ENCODE peak calls at places on chromosomes 16 and 17, in nine cellular contexts. U is adrenal gland, E is A673, O is ascending aorta, V is lung, Q is breast epithelium, J is tibial artery, W is IMR-90, C is endothelial cell of umbilical vein. Z is an unnamed sample.

GRCh38 chr16:70481929-70482536 is 27.6 kb downstream of the FCSK start:
- DNase-seq in J (no peak), U (no peak), W (peak; percentile 57), C (no peak), Q (no peak), O (no peak), E (no peak), V (no peak), Z (no peak)

GRCh38 chr17:7014995-7015586 is 2.7 kb downstream of the RNASEK start:
- DNase-seq in U (no peak), C (no peak), V (no peak), J (peak; percentile 75), W (peak; percentile 66), O (no peak), Q (no peak), E (peak; percentile 47), Z (peak; percentile 78)

GRCh38 chr16:84726670-84727467 is 27.1 kb downstream of the USP10 start:
- DNase-seq in O (no peak), V (peak; percentile 35), E (no peak), J (no peak), C (no peak), U (peak; percentile 27), Q (no peak), W (no peak), Z (no peak)

GRCh38 chr17:47279062-47279801 is 25.6 kb downstream of the ITGB3 start:
- DNase-seq in V (peak; percentile 73), U (peak; percentile 29), Q (no peak), C (peak; percentile 76), W (peak; percentile 97), O (peak; percentile 57), J (peak; percentile 94), E (no peak), Z (no peak)

GRCh38 chr17:79498854-79499253 is 112.0 kb downstream of the RBFOX3 start:
- DNase-seq in J (no peak), W (no peak), E (no peak), C (no peak), Q (no peak), V (no peak), U (no peak), O (no peak), Z (no peak)

GRCh38 chr16:2882460-2883026 is 472 bp upstream of the FLYWCH2 start:
- DNase-seq in J (peak; percentile 99), C (peak; percentile 99), E (peak; percentile 99), V (peak; percentile 98), W (peak; percentile 98), U (peak; percentile 99), Q (peak; percentile 98), O (peak; percentile 96), Z (peak; percentile 94)

GRCh38 chr16:85436636-85437160 is 176.4 kb upstream of the GSE1 start:
- DNase-seq in J (no peak), V (peak; percentile 43), Q (no peak), C (no peak), U (no peak), O (no peak), E (no peak), W (no peak), Z (no peak)

GRCh38 chr17:32859857-32860525 is 16.9 kb downstream of the MYO1D start:
- DNase-seq in Q (no peak), W (no peak), E (no peak), C (no peak), U (no peak), V (no peak), J (no peak), O (no peak), Z (no peak)

GRCh38 chr16:70520612-70521297 is 2.6 kb downstream of the COG4 start:
- DNase-seq in C (no peak), O (no peak), J (no peak), V (no peak), E (peak; percentile 33), Q (no peak), U (no peak), W (peak; percentile 74), Z (peak; percentile 80)

DNA sequence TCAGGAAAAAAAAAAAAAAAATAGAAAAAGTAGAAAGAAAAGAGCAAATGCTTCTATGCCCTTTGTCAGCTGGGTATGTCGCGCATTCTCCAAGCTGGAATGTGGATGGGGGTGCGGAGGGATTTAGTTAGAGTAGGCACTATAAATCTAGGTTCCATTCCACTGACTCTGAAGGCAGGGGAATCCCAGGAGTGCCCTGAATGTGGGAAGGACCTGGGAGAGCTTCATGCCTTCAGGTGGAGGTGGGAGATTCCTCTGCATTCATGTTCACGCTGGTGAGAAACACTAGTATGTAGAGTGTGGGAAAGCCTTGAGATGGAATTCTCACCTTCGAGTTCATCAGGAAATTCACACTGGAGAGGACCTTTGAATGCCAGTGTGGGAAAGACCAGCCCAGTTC is 12.4 kb downstream of the ZNF232 start:
- DNase-seq in J (no peak), W (no peak), Q (no peak), V (no peak), C (no peak), E (no peak), O (no peak), U (no peak), Z (no peak)
- H3K9me3 ChIP-seq in J (peaks cover 44% of the 10 kb centered on the region), W (peaks cover 66% of the 10 kb centered on the region), Q (peaks cover 34% of the 10 kb centered on the region), V (peaks cover 4% of the 10 kb centered on the region), C (peaks cover 10% of the 10 kb centered on the region), E (peaks cover 40% of the 10 kb centered on the region), O (peaks cover 34% of the 10 kb centered on the region), U (peaks cover 16% of the 10 kb centered on the region), Z (peaks cover 19% of the 10 kb centered on the region)

GRCh38 chr17:22303096-22303495 is 610.8 kb downstream of the KCNJ18 start:
- DNase-seq in U (no peak), Q (no peak), O (no peak), J (no peak), V (no peak), E (no peak), C (no peak), W (no peak), Z (no peak)

GRCh38 chr17:22301353-22301745 is 609.0 kb downstream of the KCNJ18 start:
- DNase-seq in Q (no peak), E (no peak), U (no peak), J (no peak), O (no peak), W (no peak), C (no peak), V (no peak), Z (no peak)

GRCh38 chr17:22303865-22304264 is 611.5 kb downstream of the KCNJ18 start:
- DNase-seq in O (no peak), U (no peak), W (no peak), V (no peak), E (no peak), J (no peak), C (no peak), Q (no peak), Z (no peak)

GRCh38 chr17:22304667-22305303 is 612.5 kb downstream of the KCNJ18 start:
- DNase-seq in C (no peak), Q (no peak), J (no peak), V (no peak), U (no peak), W (no peak), E (no peak), O (no peak), Z (no peak)

GRCh38 chr17:22305356-22306071 is 613.2 kb downstream of the KCNJ18 start:
- DNase-seq in J (no peak), C (no peak), U (no peak), E (no peak), O (no peak), W (no peak), Q (no peak), V (no peak), Z (no peak)
- H3K9me3 ChIP-seq in J (peaks cover 18% of the 10 kb centered on the region), C (peaks cover 4% of the 10 kb centered on the region), U (no peaks in the 10 kb centered on the region), E (peaks cover 12% of the 10 kb centered on the region), O (no peaks in the 10 kb centered on the region), W (peaks cover 32% of the 10 kb centered on the region), Q (peaks cover 42% of the 10 kb centered on the region), V (no peaks in the 10 kb centered on the region), Z (no peaks in the 10 kb centered on the region)

GRCh38 chr17:21143695-21144094 is 16.9 kb downstream of the DHRS7B start:
- DNase-seq in U (no peak), W (no peak), Q (no peak), V (no peak), J (no peak), O (no peak), E (no peak), C (no peak), Z (no peak)

GRCh38 chr17:21146362-21147021 is 19.7 kb downstream of the DHRS7B start:
- DNase-seq in V (no peak), C (no peak), O (no peak), Q (no peak), J (no peak), W (no peak), E (no peak), U (no peak), Z (no peak)

DNA sequence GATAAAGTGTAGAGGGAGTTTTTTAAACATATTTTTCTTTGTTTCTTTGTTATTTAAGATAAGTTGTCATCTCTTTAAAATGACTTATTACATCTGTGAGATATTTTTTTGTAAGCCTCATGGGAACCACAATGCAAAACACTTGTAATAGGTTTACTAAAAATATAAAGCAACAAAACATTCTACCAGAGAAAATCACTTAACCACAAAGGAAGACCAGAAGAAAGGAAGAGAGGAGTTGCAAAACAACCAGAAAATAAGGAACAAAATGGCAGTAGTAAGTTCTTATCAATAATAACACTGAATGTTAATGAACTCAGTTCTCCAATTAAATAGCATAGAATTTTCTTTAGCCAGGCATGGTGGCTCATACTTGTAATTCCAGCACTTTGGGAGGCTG is 22.9 kb downstream of the DHRS7B start:
- DNase-seq in O (no peak), E (no peak), Q (no peak), W (no peak), U (no peak), C (no peak), J (no peak), V (no peak), Z (no peak)
- H3K9me3 ChIP-seq in O (no peaks in the 10 kb centered on the region), E (peaks cover 31% of the 10 kb centered on the region), Q (no peaks in the 10 kb centered on the region), W (no peaks in the 10 kb centered on the region), U (no peaks in the 10 kb centered on the region), C (no peaks in the 10 kb centered on the region), J (no peaks in the 10 kb centered on the region), V (no peaks in the 10 kb centered on the region), Z (peaks cover 10% of the 10 kb centered on the region)

GRCh38 chr17:22463110-22463850 is 771.0 kb downstream of the KCNJ18 start:
- DNase-seq in C (no peak), O (no peak), V (no peak), J (no peak), Q (no peak), W (no peak), U (no peak), E (no peak), Z (no peak)

GRCh38 chr17:22461460-22462145 is 769.3 kb downstream of the KCNJ18 start:
- DNase-seq in O (no peak), W (no peak), E (no peak), Q (no peak), J (no peak), U (no peak), C (no peak), V (no peak), Z (no peak)

GRCh38 chr17:22462461-22462860 is 770.1 kb downstream of the KCNJ18 start:
- DNase-seq in W (no peak), O (no peak), J (no peak), V (no peak), Q (no peak), U (no peak), C (no peak), E (no peak), Z (no peak)

GRCh38 chr17:22460461-22461063 is 768.2 kb downstream of the KCNJ18 start:
- DNase-seq in J (no peak), Q (no peak), E (no peak), W (no peak), V (no peak), C (no peak), O (no peak), U (no peak), Z (no peak)

DNA sequence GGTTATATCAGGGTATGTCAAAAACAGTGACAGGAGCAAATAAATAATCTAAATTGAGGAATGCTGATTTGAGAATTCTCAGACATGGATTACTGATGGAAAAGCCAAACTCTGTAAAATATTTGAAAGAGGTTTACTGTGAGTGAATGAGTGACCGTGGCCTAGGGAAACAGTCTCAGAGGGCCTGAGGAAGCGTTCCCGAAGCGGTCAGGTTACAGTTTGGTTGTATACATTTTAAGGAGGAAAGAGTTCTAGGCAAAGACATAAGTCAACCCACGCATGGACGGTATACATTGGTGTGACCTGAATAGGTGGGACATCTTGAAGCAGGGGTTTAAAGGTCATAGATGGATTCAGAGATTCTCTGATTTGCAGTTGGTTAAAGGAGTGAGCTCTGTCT is 771.7 kb downstream of the KCNJ18 start:
- DNase-seq in O (no peak), V (no peak), E (no peak), Q (no peak), U (no peak), J (no peak), W (no peak), C (no peak), Z (no peak)
- H3K9me3 ChIP-seq in O (no peaks in the 10 kb centered on the region), V (no peaks in the 10 kb centered on the region), E (peaks cover 19% of the 10 kb centered on the region), Q (peaks cover 11% of the 10 kb centered on the region), U (no peaks in the 10 kb centered on the region), J (peaks cover 9% of the 10 kb centered on the region), W (peaks cover 34% of the 10 kb centered on the region), C (peaks cover 4% of the 10 kb centered on the region), Z (peaks cover 11% of the 10 kb centered on the region)

Z was measured in CD4-positive, CD25-positive, alpha-beta regulatory T cell.